ENCODE peak calls at places on chromosome 10, in four cellular contexts. N is cardiac fibroblast, T is A549, J is stomach. H is an unnamed sample.
A peak's percentile ranks its signal among the peaks of the same experiment; 100 is the strongest.

GRCh38 chr10:4353964-4354363 is 472.0 kb upstream of the AKR1E2 start:
- DNase-seq in N (peak; percentile 70), T (peak; percentile 31), J (no peak), H (no peak)

GRCh38 chr10:103663802-103664201 is 170.3 kb downstream of the NEURL1 start:
- DNase-seq in J (peak; percentile 70), T (no peak), N (no peak), H (peak; percentile 25)

GRCh38 chr10:131946321-131946751 is 35.4 kb downstream of the BNIP3 start:
- DNase-seq in N (peak; percentile 85), T (peak; percentile 39), J (no peak), H (peak; percentile 50)

GRCh38 chr10:43258032-43258921 is 8.6 kb downstream of the RASGEF1A start:
- DNase-seq in N (no peak), J (peak; percentile 22), T (no peak), H (no peak)

GRCh38 chr10:118835682-118836326 is 81.0 kb upstream of the CACUL1 start:
- DNase-seq in T (peak; percentile 35), N (peak; percentile 17), J (peak; percentile 43), H (no peak)

GRCh38 chr10:73887038-73888015 is 13.0 kb upstream of the CAMK2G start:
- DNase-seq in N (peak; percentile 95), T (peak; percentile 62), J (peak; percentile 73), H (peak; percentile 95)

GRCh38 chr10:3689871-3690510 is 95.0 kb downstream of the KLF6 start:
- DNase-seq in N (no peak), T (no peak), J (no peak), H (no peak)

GRCh38 chr10:28939352-28940157 is 262.2 kb downstream of the BAMBI start:
- DNase-seq in T (peak; percentile 92), J (peak; percentile 34), N (peak; percentile 97), H (no peak)

GRCh38 chr10:113273151-113273876 is 279.5 kb upstream of the HABP2 start:
- DNase-seq in N (peak; percentile 24), T (no peak), J (no peak), H (no peak)

GRCh38 chr10:74027702-74028101 is 29.8 kb downstream of the VCL start:
- DNase-seq in J (no peak), N (no peak), T (no peak), H (no peak)

GRCh38 chr10:17453377-17454091 is 861 bp downstream of the ST8SIA6 start:
- DNase-seq in J (peak; percentile 41), N (peak; percentile 20), T (peak; percentile 37), H (no peak)

GRCh38 chr10:80444646-80445319 is 9.3 kb upstream of the TSPAN14 start:
- DNase-seq in J (peak; percentile 63), T (peak; percentile 89), N (peak; percentile 87), H (no peak)

GRCh38 chr10:45596556-45596955 is 76.0 kb downstream of the ZFAND4 start:
- DNase-seq in N (no peak), J (no peak), T (no peak), H (no peak)

GRCh38 chr10:130990536-130990935 is 321.0 kb downstream of the TCERG1L start:
- DNase-seq in N (no peak), J (no peak), T (no peak), H (no peak)

GRCh38 chr10:120221873-120222485 is 235.0 kb upstream of the PLPP4 start:
- DNase-seq in T (peak; percentile 65), N (peak; percentile 28), J (peak; percentile 35), H (no peak)

GRCh38 chr10:74190494-74190893 is 39.5 kb downstream of the ADK start:
- DNase-seq in T (no peak), J (no peak), N (peak; percentile 17), H (no peak)

GRCh38 chr10:98267894-98268693 is at the start of gene LOXL4:
- DNase-seq in N (peak; percentile 29), T (peak; percentile 32), J (no peak), H (no peak)

GRCh38 chr10:86046845-86047460 is 319.6 kb downstream of the GRID1 start:
- DNase-seq in T (no peak), N (no peak), J (no peak), H (no peak)

GRCh38 chr10:101136007-101136707 is 5.1 kb downstream of the TLX1 start:
- DNase-seq in J (no peak), N (no peak), T (no peak), H (no peak)

GRCh38 chr10:59868974-59869940 is 37.1 kb downstream of the CCDC6 start:
- DNase-seq in J (no peak), N (no peak), T (no peak), H (no peak)

GRCh38 chr10:63128443-63128842 is 4.7 kb upstream of the NRBF2 start:
- DNase-seq in T (no peak), J (no peak), N (no peak), H (no peak)

H was measured in T1000.